ENCODE peak calls at places on chromosomes 4 and X, in eight cellular contexts. N is IMR-90, A is HCT116, H is A549, Z is transverse colon, P is GM23248, K is WERI-Rb-1, Q is astrocyte. V is an unnamed sample.

GRCh38 chrX:41870719-41871151 is 52.6 kb downstream of the CASK start:
- DNase-seq in N (no peak), A (no peak), H (no peak), Z (peak), P (no peak), K (no peak), Q (no peak), V (no peak)

GRCh38 chrX:133190877-133191738 is 27.0 kb downstream of the TFDP3 start:
- DNase-seq in N (no peak), A (no peak), H (no peak), Z (no peak), P (no peak), K (no peak), Q (no peak), V (no peak)

GRCh38 chr4:97370581-97370980 is 772.7 kb downstream of the STPG2 start:
- DNase-seq in N (no peak), A (no peak), H (no peak), Z (no peak), P (no peak), K (no peak), Q (peak), V (no peak)

GRCh38 chr4:90207887-90208454 is 80.8 kb downstream of the CCSER1 start:
- DNase-seq in N (no peak), A (no peak), H (no peak), Z (no peak), P (no peak), K (no peak), Q (no peak), V (no peak)

GRCh38 chr4:6071959-6072720 is 53.9 kb upstream of the C4orf50 start:
- DNase-seq in N (no peak), A (no peak), H (no peak), Z (no peak), P (peak), K (no peak), Q (no peak), V (no peak)

GRCh38 chr4:182855312-182855711 is 61.9 kb downstream of the DCTD start:
- DNase-seq in N (no peak), A (no peak), H (no peak), Z (no peak), P (no peak), K (no peak), Q (no peak), V (no peak)

GRCh38 chr4:4507923-4508322 is 33.9 kb downstream of the STX18 start:
- DNase-seq in N (no peak), A (peak), H (peak), Z (no peak), P (no peak), K (no peak), Q (no peak), V (no peak)

GRCh38 chr4:152713951-152714705 is 34.3 kb upstream of the TMEM154 start:
- DNase-seq in N (no peak), A (no peak), H (no peak), Z (no peak), P (no peak), K (no peak), Q (no peak), V (no peak)

GRCh38 chr4:100848865-100849264 is 331.0 kb upstream of the EMCN start:
- DNase-seq in N (no peak), A (peak), H (no peak), Z (no peak), P (no peak), K (peak), Q (no peak), V (no peak)

GRCh38 chrX:154002215-154002719 is 17.4 kb downstream of the IRAK1 start:
- DNase-seq in N (peak), A (no peak), H (no peak), Z (peak), P (peak), K (no peak), Q (peak), V (no peak)

GRCh38 chr4:183544109-183544508 is 39.3 kb downstream of the ING2 start:
- DNase-seq in N (peak), A (no peak), H (no peak), Z (no peak), P (no peak), K (no peak), Q (no peak), V (no peak)

GRCh38 chrX:153733651-153734240 is 9.1 kb downstream of the ABCD1 start:
- DNase-seq in N (no peak), A (no peak), H (no peak), Z (no peak), P (no peak), K (no peak), Q (no peak), V (no peak)

GRCh38 chrX:44898411-44899221 is 25.6 kb downstream of the KDM6A start:
- DNase-seq in N (peak), A (no peak), H (no peak), Z (no peak), P (no peak), K (peak), Q (peak), V (no peak)

GRCh38 chr4:122692641-122693520 is 39.6 kb upstream of the BBS12 start:
- DNase-seq in N (peak), A (no peak), H (no peak), Z (no peak), P (peak), K (no peak), Q (peak), V (no peak)

GRCh38 chr4:186948361-186949291 is 225.0 kb upstream of the FAT1 start:
- DNase-seq in N (peak), A (no peak), H (peak), Z (no peak), P (peak), K (no peak), Q (peak), V (peak)

GRCh38 chr4:168694669-168695068 is 197.8 kb downstream of the PALLD start:
- DNase-seq in N (peak), A (no peak), H (no peak), Z (no peak), P (peak), K (no peak), Q (peak), V (peak)

GRCh38 chrX:13492286-13492685 is 77.1 kb upstream of the EGFL6 start:
- DNase-seq in N (no peak), A (no peak), H (no peak), Z (no peak), P (no peak), K (no peak), Q (no peak), V (no peak)

GRCh38 chr4:650951-651883 is 22.9 kb downstream of the ATP5ME start:
- DNase-seq in N (no peak), A (no peak), H (no peak), Z (no peak), P (no peak), K (no peak), Q (no peak), V (no peak)

GRCh38 chr4:138390286-138390685 is 148.1 kb upstream of the SLC7A11 start:
- DNase-seq in N (peak), A (no peak), H (no peak), Z (no peak), P (peak), K (no peak), Q (peak), V (no peak)

GRCh38 chr4:15034071-15034764 is 31.9 kb downstream of the CPEB2 start:
- DNase-seq in N (peak), A (no peak), H (no peak), Z (no peak), P (peak), K (no peak), Q (peak), V (peak)

GRCh38 chrX:3697220-3697684 is 16.2 kb downstream of the PRKX start:
- DNase-seq in N (no peak), A (no peak), H (no peak), Z (no peak), P (no peak), K (no peak), Q (peak), V (no peak)

GRCh38 chr4:139556735-139557505 is 901 bp upstream of the SETD7 start:
- DNase-seq in N (no peak), A (no peak), H (peak), Z (peak), P (peak), K (peak), Q (no peak), V (peak)

GRCh38 chr4:114263233-114263632 is 283.8 kb upstream of the ARSJ start:
- DNase-seq in N (peak), A (no peak), H (no peak), Z (no peak), P (peak), K (no peak), Q (peak), V (peak)

GRCh38 chr4:13984996-13985780 is 357.7 kb upstream of the BOD1L1 start:
- DNase-seq in N (peak), A (no peak), H (no peak), Z (no peak), P (peak), K (no peak), Q (peak), V (no peak)

GRCh38 chr4:81355136-81355535 is 116.6 kb downstream of the RASGEF1B start:
- DNase-seq in N (no peak), A (no peak), H (no peak), Z (no peak), P (no peak), K (peak), Q (no peak), V (no peak)

GRCh38 chr4:25253072-25253447 is 19.2 kb downstream of the PI4K2B start:
- DNase-seq in N (peak), A (no peak), H (no peak), Z (no peak), P (no peak), K (no peak), Q (peak), V (no peak)

GRCh38 chr4:99821918-99822503 is 5.4 kb downstream of the DAPP1 start:
- DNase-seq in N (no peak), A (no peak), H (no peak), Z (no peak), P (no peak), K (no peak), Q (no peak), V (no peak)

GRCh38 chrX:115494133-115494532 is 66.8 kb upstream of the PLS3 start:
- DNase-seq in N (peak), A (no peak), H (no peak), Z (no peak), P (no peak), K (no peak), Q (no peak), V (no peak)

GRCh38 chr4:185286571-185286970 is 77.2 kb downstream of the SNX25 start:
- DNase-seq in N (peak), A (no peak), H (no peak), Z (no peak), P (peak), K (no peak), Q (no peak), V (no peak)

GRCh38 chrX:99033226-99033901 is 1376.7 kb downstream of the PCDH19 start:
- DNase-seq in N (no peak), A (no peak), H (no peak), Z (no peak), P (no peak), K (no peak), Q (no peak), V (no peak)

GRCh38 chrX:20252392-20253231 is 14.1 kb downstream of the RPS6KA3 start:
- DNase-seq in N (peak), A (peak), H (peak), Z (peak), P (peak), K (peak), Q (peak), V (peak)

GRCh38 chr4:21410372-21410771 is 538.2 kb downstream of the KCNIP4 start:
- DNase-seq in N (no peak), A (no peak), H (no peak), Z (no peak), P (no peak), K (no peak), Q (no peak), V (no peak)

GRCh38 chr4:89939464-89939863 is 44.8 kb downstream of the MMRN1 start:
- DNase-seq in N (no peak), A (no peak), H (no peak), Z (no peak), P (no peak), K (no peak), Q (no peak), V (no peak)

GRCh38 chr4:1245481-1246051 is 3.4 kb downstream of the CTBP1 start:
- DNase-seq in N (no peak), A (no peak), H (no peak), Z (peak), P (no peak), K (no peak), Q (no peak), V (no peak)

GRCh38 chr4:182449186-182449880 is 206.1 kb downstream of the TENM3 start:
- DNase-seq in N (peak), A (no peak), H (peak), Z (no peak), P (no peak), K (peak), Q (peak), V (peak)

GRCh38 chr4:144709793-144710525 is 64.0 kb downstream of the HHIP start:
- DNase-seq in N (peak), A (peak), H (peak), Z (peak), P (peak), K (no peak), Q (peak), V (peak)

GRCh38 chrX:16870861-16871584 is 861 bp upstream of the RBBP7 start:
- DNase-seq in N (no peak), A (no peak), H (no peak), Z (no peak), P (peak), K (peak), Q (no peak), V (peak)

GRCh38 chrX:71118032-71118984 is at the start of gene MED12:
- DNase-seq in N (peak), A (no peak), H (peak), Z (peak), P (peak), K (peak), Q (peak), V (no peak)

GRCh38 chr4:185792384-185793146 is 19.4 kb downstream of the SORBS2 start:
- DNase-seq in N (peak), A (no peak), H (no peak), Z (no peak), P (peak), K (no peak), Q (peak), V (peak)

GRCh38 chr4:129852434-129852833 is 756.5 kb downstream of the C4orf33 start:
- DNase-seq in N (no peak), A (no peak), H (no peak), Z (no peak), P (no peak), K (no peak), Q (no peak), V (no peak)

DNA sequence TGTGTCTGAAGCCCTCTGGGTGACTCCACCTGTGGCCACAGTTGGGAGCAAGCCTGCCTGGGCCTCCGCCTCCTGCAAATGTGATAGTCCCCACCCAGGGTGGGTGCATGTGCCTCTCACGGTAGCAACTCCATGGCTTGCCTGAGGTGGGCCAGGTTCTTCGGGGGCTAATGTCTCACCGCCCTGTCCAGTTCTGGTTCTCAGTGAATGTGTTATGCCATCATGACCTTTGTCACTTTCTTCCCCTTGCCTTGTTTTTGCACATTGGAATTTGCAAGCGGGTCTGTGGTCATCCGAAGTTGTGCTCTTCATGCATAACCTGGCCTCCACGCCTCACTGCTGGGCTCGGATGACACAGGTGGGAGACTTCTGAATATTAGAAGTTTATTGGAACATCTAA is 39.7 kb downstream of the SHROOM2 start:
- DNase-seq in N (no peak), A (no peak), H (no peak), Z (no peak), P (no peak), K (no peak), Q (no peak), V (no peak)
- H3K27ac ChIP-seq in N (no peak), A (no peak), H (no peak), Z (no peak), P (no peak), K (no peak), Q (no peak), V (no peak)

GRCh38 chr4:8222609-8223391 is 23.7 kb downstream of the SH3TC1 start:
- DNase-seq in N (no peak), A (no peak), H (no peak), Z (no peak), P (no peak), K (no peak), Q (no peak), V (no peak)

GRCh38 chr4:8225290-8225625 is 26.2 kb downstream of the SH3TC1 start:
- DNase-seq in N (no peak), A (no peak), H (no peak), Z (no peak), P (no peak), K (no peak), Q (no peak), V (no peak)

GRCh38 chr4:8225704-8226443 is 26.8 kb downstream of the SH3TC1 start:
- DNase-seq in N (no peak), A (no peak), H (no peak), Z (no peak), P (no peak), K (peak), Q (peak), V (no peak)

GRCh38 chr4:8227201-8227770 is 28.2 kb downstream of the SH3TC1 start:
- DNase-seq in N (no peak), A (no peak), H (no peak), Z (no peak), P (no peak), K (no peak), Q (no peak), V (no peak)

DNA sequence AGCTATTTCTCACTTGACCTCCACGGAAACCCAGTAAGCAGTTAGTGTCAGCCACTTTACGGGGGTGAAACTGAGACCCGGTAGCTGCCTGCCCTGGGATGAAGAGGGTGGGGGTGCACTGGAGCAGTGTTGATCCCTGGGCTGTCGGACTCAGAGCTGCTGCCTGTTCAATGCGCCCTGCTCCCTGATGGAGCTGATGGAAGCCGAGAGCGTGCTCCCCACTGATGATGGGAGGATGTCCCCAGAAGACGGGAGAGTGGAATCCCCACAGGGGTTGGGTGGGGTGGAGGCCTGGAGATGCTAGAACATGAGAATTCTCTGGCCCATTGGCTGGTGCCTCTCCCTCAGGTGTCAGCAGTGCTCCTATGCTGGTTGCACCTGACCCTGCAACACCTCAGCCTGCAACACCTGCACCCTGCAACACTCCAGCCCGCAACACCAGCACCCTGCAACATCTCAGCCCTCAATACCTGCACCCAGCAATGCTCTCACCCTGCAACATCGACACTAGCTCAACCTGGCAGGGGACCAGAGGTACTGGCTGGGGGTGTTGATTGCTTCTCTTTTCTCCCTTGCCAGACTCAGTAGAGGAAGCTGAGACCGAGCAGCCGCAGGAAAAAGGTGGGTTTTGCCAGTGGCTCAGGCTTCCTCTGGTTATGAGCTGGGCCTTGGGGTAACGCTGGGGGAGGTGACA is 25.7 kb downstream of the SH3TC1 start:
- DNase-seq in N (no peak), A (no peak), H (no peak), Z (no peak), P (no peak), K (no peak), Q (no peak), V (no peak)
- H3K4me3 ChIP-seq in N (no peak), A (no peak), H (no peak), Z (no peak), P (no peak), K (no peak), Q (no peak), V (no peak)

GRCh38 chr4:77003400-77003799 is 53.8 kb downstream of the SEPTIN11 start:
- DNase-seq in N (peak), A (no peak), H (no peak), Z (no peak), P (no peak), K (no peak), Q (no peak), V (no peak)

GRCh38 chr4:77002721-77003120 is 53.2 kb downstream of the SEPTIN11 start:
- DNase-seq in N (no peak), A (no peak), H (no peak), Z (no peak), P (no peak), K (no peak), Q (no peak), V (no peak)

GRCh38 chr4:76998251-76998901 is 48.8 kb downstream of the SEPTIN11 start:
- DNase-seq in N (peak), A (no peak), H (no peak), Z (no peak), P (peak), K (no peak), Q (peak), V (no peak)

GRCh38 chr4:77001907-77002306 is 52.4 kb downstream of the SEPTIN11 start:
- DNase-seq in N (peak), A (no peak), H (no peak), Z (no peak), P (peak), K (no peak), Q (peak), V (peak)

GRCh38 chr4:77002321-77002720 is 52.8 kb downstream of the SEPTIN11 start:
- DNase-seq in N (peak), A (no peak), H (no peak), Z (no peak), P (no peak), K (no peak), Q (peak), V (no peak)
- H3K27ac ChIP-seq in N (no peak), A (no peak), H (no peak), Z (peak), P (peak), K (no peak), Q (peak), V (peak)

GRCh38 chr4:121564840-121565375 is 131.9 kb downstream of the ANXA5 start:
- DNase-seq in N (peak), A (no peak), H (no peak), Z (no peak), P (peak), K (no peak), Q (peak), V (peak)

GRCh38 chr4:121567748-121568147 is 129.0 kb downstream of the ANXA5 start:
- DNase-seq in N (no peak), A (no peak), H (no peak), Z (no peak), P (no peak), K (no peak), Q (no peak), V (no peak)

GRCh38 chr4:121562833-121563232 is 133.9 kb downstream of the ANXA5 start:
- DNase-seq in N (no peak), A (no peak), H (no peak), Z (no peak), P (no peak), K (no peak), Q (no peak), V (no peak)
- H3K4me3 ChIP-seq in N (no peak), A (no peak), H (no peak), Z (no peak), P (no peak), K (no peak), Q (no peak), V (no peak)

GRCh38 chr4:38281416-38282071 is 321.3 kb downstream of the PTTG2 start:
- DNase-seq in N (peak), A (no peak), H (no peak), Z (no peak), P (peak), K (no peak), Q (peak), V (peak)
- H3K27ac ChIP-seq in N (no peak), A (no peak), H (no peak), Z (peak), P (no peak), K (no peak), Q (no peak), V (no peak)

DNA sequence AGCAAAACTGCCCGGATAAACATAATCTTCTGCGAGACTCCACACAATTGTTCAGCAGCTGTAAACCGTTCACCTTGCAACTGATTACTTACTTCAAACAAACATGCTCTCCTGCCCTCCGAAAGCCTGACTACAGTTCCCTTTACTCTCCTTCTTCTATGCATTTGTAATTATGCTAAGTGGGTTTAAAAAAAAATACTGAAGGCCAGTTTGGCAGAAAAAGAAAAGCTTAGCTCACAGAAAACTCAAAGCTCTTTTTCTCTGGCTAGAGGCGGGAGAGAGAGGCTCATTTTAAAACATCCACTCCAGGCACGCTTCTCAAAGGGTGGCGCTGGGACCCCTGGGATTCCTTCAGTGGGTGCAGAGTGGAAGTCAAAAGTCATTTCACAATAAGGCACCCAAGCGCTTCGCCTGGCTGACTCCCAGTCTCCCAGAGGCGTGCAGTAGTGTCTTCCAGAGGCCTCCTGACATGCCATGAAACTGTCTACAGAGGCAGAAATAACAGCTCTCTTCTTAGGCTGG is 1.9 kb downstream of the DHRSX start:
- DNase-seq in N (peak), A (no peak), H (peak), Z (peak), P (peak), K (peak), Q (peak), V (no peak)
- H3K4me3 ChIP-seq in N (peak), A (no peak), H (peak), Z (peak), P (peak), K (peak), Q (peak), V (peak)

GRCh38 chr4:155288999-155289398 is 80.6 kb downstream of the NPY2R start:
- DNase-seq in N (no peak), A (no peak), H (no peak), Z (no peak), P (no peak), K (no peak), Q (no peak), V (no peak)
- H3K27ac ChIP-seq in N (no peak), A (no peak), H (no peak), Z (no peak), P (no peak), K (no peak), Q (no peak), V (no peak)